ENCODE peak calls at places on chromosome 5, in seven cellular contexts. B, V, K, W, J, S and D are unnamed samples.

GRCh38 chr5:116532762-116533525 is 41.7 kb downstream of the SEMA6A start:
- DNase-seq in B (no peak), V (no peak), K (no peak), W (no peak), J (no peak), S (no peak), D (no peak)

GRCh38 chr5:90558344-90559192 is at the start of gene ADGRV1:
- DNase-seq in B (peak; percentile 77), V (peak; percentile 30), K (no peak), W (peak; percentile 95), J (peak; percentile 48), S (peak; percentile 98), D (peak; percentile 30)

GRCh38 chr5:148374693-148375360 is 8.9 kb upstream of the FBXO38 start:
- DNase-seq in B (peak; percentile 42), V (peak; percentile 68), K (no peak), W (peak; percentile 68), J (peak; percentile 29), S (peak; percentile 88), D (peak; percentile 69)

GRCh38 chr5:41482715-41483114 is 27.7 kb downstream of the PLCXD3 start:
- DNase-seq in B (no peak), V (no peak), K (no peak), W (no peak), J (no peak), S (no peak), D (no peak)

GRCh38 chr5:120538149-120538548 is 74.0 kb downstream of the PRR16 start:
- DNase-seq in B (no peak), V (no peak), K (no peak), W (no peak), J (no peak), S (no peak), D (peak; percentile 54)

GRCh38 chr5:179269781-179270543 is 75.3 kb downstream of the ADAMTS2 start:
- DNase-seq in B (no peak), V (peak; percentile 9), K (no peak), W (no peak), J (no peak), S (no peak), D (no peak)

GRCh38 chr5:1268666-1269065 is 26.2 kb downstream of the TERT start:
- DNase-seq in B (no peak), V (no peak), K (no peak), W (no peak), J (no peak), S (no peak), D (no peak)

GRCh38 chr5:73673161-73673591 is 47.2 kb downstream of the ARHGEF28 start:
- DNase-seq in B (no peak), V (no peak), K (peak; percentile 56), W (no peak), J (peak; percentile 55), S (no peak), D (peak; percentile 91)

GRCh38 chr5:110880413-110880812 is 141.6 kb downstream of the SLC25A46 start:
- DNase-seq in B (peak; percentile 64), V (peak; percentile 45), K (peak; percentile 19), W (no peak), J (peak; percentile 88), S (no peak), D (peak; percentile 99)

GRCh38 chr5:122153230-122153629 is 23.9 kb downstream of the ZNF474 start:
- DNase-seq in B (no peak), V (no peak), K (peak; percentile 80), W (no peak), J (peak; percentile 82), S (no peak), D (peak; percentile 89)

GRCh38 chr5:83306572-83307241 is 164.8 kb upstream of the VCAN start:
- DNase-seq in B (peak; percentile 29), V (peak; percentile 56), K (peak; percentile 74), W (peak; percentile 1), J (peak; percentile 88), S (no peak), D (peak; percentile 94)

GRCh38 chr5:87836696-87837095 is 424.0 kb upstream of the CCNH start:
- DNase-seq in B (no peak), V (no peak), K (no peak), W (no peak), J (no peak), S (no peak), D (no peak)

GRCh38 chr5:74103131-74104023 is 477.4 kb downstream of the ARHGEF28 start:
- DNase-seq in B (peak; percentile 53), V (no peak), K (no peak), W (no peak), J (no peak), S (no peak), D (no peak)

GRCh38 chr5:91136271-91136670 is 246.8 kb downstream of the ARRDC3 start:
- DNase-seq in B (no peak), V (no peak), K (no peak), W (no peak), J (peak; percentile 27), S (no peak), D (no peak)

GRCh38 chr5:43007911-43008368 is 32.2 kb downstream of the ANXA2R start:
- DNase-seq in B (peak; percentile 60), V (peak; percentile 82), K (no peak), W (peak; percentile 75), J (no peak), S (peak; percentile 88), D (peak; percentile 81)

GRCh38 chr5:74122979-74123575 is 497.1 kb downstream of the ARHGEF28 start:
- DNase-seq in B (no peak), V (no peak), K (no peak), W (no peak), J (peak; percentile 8), S (no peak), D (no peak)

GRCh38 chr5:58268263-58268662 is 191.6 kb downstream of the PLK2 start:
- DNase-seq in B (no peak), V (peak; percentile 25), K (no peak), W (no peak), J (no peak), S (no peak), D (no peak)

GRCh38 chr5:151159649-151160373 is 2.2 kb upstream of the ANXA6 start:
- DNase-seq in B (no peak), V (no peak), K (no peak), W (no peak), J (no peak), S (no peak), D (no peak)

GRCh38 chr5:150473673-150474358 is 24.3 kb upstream of the RPS14 start:
- DNase-seq in B (no peak), V (no peak), K (no peak), W (peak; percentile 75), J (peak; percentile 80), S (peak; percentile 96), D (peak; percentile 37)

GRCh38 chr5:67963789-67964519 is 251.6 kb upstream of the PIK3R1 start:
- DNase-seq in B (peak; percentile 46), V (no peak), K (no peak), W (no peak), J (no peak), S (no peak), D (no peak)

GRCh38 chr5:132813599-132814440 is 718 bp downstream of the SOWAHA start:
- DNase-seq in B (peak; percentile 65), V (no peak), K (no peak), W (peak; percentile 58), J (no peak), S (peak; percentile 75), D (no peak)

GRCh38 chr5:171431251-171431777 is 11.9 kb downstream of the FGF18 start:
- DNase-seq in B (no peak), V (no peak), K (no peak), W (no peak), J (no peak), S (no peak), D (no peak)

GRCh38 chr5:116035123-116035522 is 2.9 kb downstream of the ARL14EPL start:
- DNase-seq in B (no peak), V (no peak), K (no peak), W (no peak), J (no peak), S (no peak), D (no peak)

GRCh38 chr5:171157775-171158174 is 151.3 kb upstream of the TLX3 start:
- DNase-seq in B (no peak), V (no peak), K (no peak), W (no peak), J (no peak), S (no peak), D (no peak)

GRCh38 chr5:64166201-64166959 is 737 bp downstream of the RNF180 start:
- DNase-seq in B (no peak), V (peak; percentile 27), K (no peak), W (peak; percentile 39), J (no peak), S (peak; percentile 52), D (no peak)

GRCh38 chr5:42889311-42889933 is 77.7 kb upstream of the SELENOP start:
- DNase-seq in B (peak; percentile 85), V (peak; percentile 77), K (no peak), W (peak; percentile 82), J (peak; percentile 69), S (peak; percentile 83), D (peak; percentile 80)

GRCh38 chr5:97536683-97537082 is 353.6 kb upstream of the RIOK2 start:
- DNase-seq in B (no peak), V (no peak), K (no peak), W (no peak), J (no peak), S (no peak), D (no peak)

GRCh38 chr5:149735066-149735465 is 5.0 kb downstream of the PPARGC1B start:
- DNase-seq in B (no peak), V (peak; percentile 38), K (no peak), W (no peak), J (no peak), S (peak; percentile 28), D (no peak)

DNA sequence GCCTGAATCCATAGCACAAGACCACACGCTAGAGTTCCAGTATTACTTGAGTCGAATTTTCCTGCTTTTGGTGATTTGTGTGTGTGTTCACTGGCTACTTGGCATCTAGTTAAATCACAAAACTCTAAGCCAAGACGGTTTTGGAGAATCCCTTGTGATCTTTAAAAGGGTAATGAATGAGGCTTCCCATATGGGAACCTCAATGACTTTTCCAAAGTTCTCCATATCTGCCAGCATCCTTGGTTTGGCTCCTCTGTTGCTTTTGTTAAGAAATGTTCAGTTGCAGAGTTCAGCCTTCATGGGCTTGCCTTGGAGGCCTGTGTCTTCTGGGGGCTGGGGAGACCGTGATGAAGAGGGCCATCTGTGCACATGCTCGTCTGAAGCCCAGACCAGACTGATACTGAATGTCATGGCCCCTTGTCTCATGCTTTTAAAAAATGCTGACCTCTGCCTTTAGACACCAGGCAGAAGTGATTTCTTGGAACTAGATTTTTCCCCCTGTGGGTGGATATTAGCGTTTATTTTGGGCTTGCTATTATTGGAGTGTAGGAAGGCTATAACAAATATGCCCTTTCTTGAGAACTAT is 84.3 kb downstream of the RAI14 start:
- DNase-seq in B (no peak), V (peak; percentile 59), K (no peak), W (no peak), J (no peak), S (no peak), D (peak; percentile 83)
- TF ChIP-seq CTCF in B (no peak), V (no peak), K (no peak), W (no peak), J (no peak), S (no peak), D (peak; percentile 3)

GRCh38 chr5:119220576-119221197 is 135.1 kb upstream of the TNFAIP8 start:
- DNase-seq in B (no peak), V (no peak), K (no peak), W (no peak), J (no peak), S (no peak), D (no peak)
- H3K4me3 ChIP-seq in B (no peak overlapping the region), V (no peak overlapping the region), K (no peak overlapping the region), W (no peak overlapping the region), J (no peak overlapping the region), S (no peak overlapping the region), D (no peak overlapping the region)

GRCh38 chr5:34919077-34919476 is 3.6 kb downstream of the BRIX1 start:
- DNase-seq in B (no peak), V (no peak), K (no peak), W (no peak), J (no peak), S (peak; percentile 40), D (no peak)
- TF ChIP-seq CTCF in B (no peak), V (no peak), K (no peak), W (no peak), J (no peak), S (peak; percentile 38), D (peak; percentile 26)

GRCh38 chr5:159206818-159207217 is 2.5 kb downstream of the RNF145 start:
- DNase-seq in B (no peak), V (no peak), K (no peak), W (no peak), J (no peak), S (no peak), D (no peak)
- H3K4me3 ChIP-seq in B (peak overlapping the region; percentile 85), V (no peak overlapping the region), K (peak overlapping the region; percentile 87), W (peak overlapping the region; percentile 100), J (peak overlapping the region; percentile 78), S (peak overlapping the region; percentile 91), D (peak overlapping the region; percentile 89)